ENCODE peak calls at places on chromosome 6, in ten cellular contexts. R is skeletal muscle cell; X is astrocyte of the cerebellum; N is stimulated activated CD4-positive, alpha-beta T cell treated with anti-CD3 and anti-CD28 coated beads, Interleukin-1b, Interleukin-23, amount 100 ng/mL, for 1 hour; F is NCI-H774; J is A172; Z is endothelial cell; P is sciatic nerve; K is pancreas; S is activated gamma-delta T cell treated with Interleukin-2 at 50 U/mL for 16 hours. Y is an unnamed sample.

GRCh38 chr6:163533443-163533842 is 118.9 kb downstream of the QKI start:
- DNase-seq in R (peak), X (peak), N (no peak), F (no peak), J (peak), Z (no peak), P (no peak), K (no peak), S (no peak), Y (peak)

GRCh38 chr6:113632220-113632864 is 224.8 kb upstream of the MARCKS start:
- DNase-seq in R (peak), X (peak), N (no peak), F (no peak), J (peak), Z (no peak), P (no peak), K (peak), S (no peak), Y (peak)

GRCh38 chr6:148379966-148380653 is 37.5 kb downstream of the SASH1 start:
- DNase-seq in R (no peak), X (no peak), N (no peak), F (no peak), J (no peak), Z (no peak), P (no peak), K (no peak), S (no peak), Y (no peak)

GRCh38 chr6:140907235-140907634 is 1225.5 kb upstream of the GJE1 start:
- DNase-seq in R (no peak), X (no peak), N (no peak), F (no peak), J (no peak), Z (no peak), P (no peak), K (no peak), S (no peak), Y (no peak)

GRCh38 chr6:26031595-26032386 is 55.4 kb upstream of the HFE start:
- DNase-seq in R (peak), X (peak), N (peak), F (peak), J (peak), Z (peak), P (peak), K (peak), S (peak), Y (peak)

GRCh38 chr6:98136333-98136732 is 698.0 kb upstream of the POU3F2 start:
- DNase-seq in R (no peak), X (no peak), N (no peak), F (no peak), J (no peak), Z (no peak), P (no peak), K (no peak), S (no peak), Y (no peak)

GRCh38 chr6:151181701-151182367 is 57.9 kb upstream of the AKAP12 start:
- DNase-seq in R (no peak), X (peak), N (no peak), F (no peak), J (no peak), Z (no peak), P (no peak), K (no peak), S (no peak), Y (no peak)

GRCh38 chr6:72084992-72085569 is 198.7 kb downstream of the RIMS1 start:
- DNase-seq in R (no peak), X (peak), N (no peak), F (peak), J (no peak), Z (no peak), P (no peak), K (no peak), S (no peak), Y (peak)

GRCh38 chr6:144145546-144145945 is 4.8 kb upstream of the STX11 start:
- DNase-seq in R (no peak), X (no peak), N (no peak), F (no peak), J (no peak), Z (no peak), P (no peak), K (no peak), S (no peak), Y (no peak)

GRCh38 chr6:24719125-24719931 is at the start of gene C6orf62:
- DNase-seq in R (no peak), X (no peak), N (peak), F (no peak), J (peak), Z (peak), P (no peak), K (peak), S (peak), Y (peak)

GRCh38 chr6:21845018-21845417 is 251.5 kb downstream of the SOX4 start:
- DNase-seq in R (no peak), X (no peak), N (no peak), F (peak), J (no peak), Z (peak), P (no peak), K (no peak), S (no peak), Y (no peak)

GRCh38 chr6:13303668-13304017 is 24.7 kb downstream of the TBC1D7 start:
- DNase-seq in R (no peak), X (peak), N (no peak), F (no peak), J (peak), Z (no peak), P (peak), K (no peak), S (no peak), Y (peak)

GRCh38 chr6:42929928-42930360 is 664 bp downstream of the CNPY3 start:
- DNase-seq in R (peak), X (peak), N (peak), F (no peak), J (peak), Z (no peak), P (peak), K (no peak), S (no peak), Y (peak)

GRCh38 chr6:128511518-128511917 is 8.9 kb downstream of the PTPRK start:
- DNase-seq in R (no peak), X (no peak), N (no peak), F (no peak), J (no peak), Z (no peak), P (no peak), K (no peak), S (no peak), Y (peak)

GRCh38 chr6:38974389-38975133 is 74.0 kb upstream of the GLP1R start:
- DNase-seq in R (peak), X (no peak), N (no peak), F (no peak), J (no peak), Z (no peak), P (no peak), K (no peak), S (no peak), Y (no peak)

Y was measured in H4.